ENCODE peak calls at places on chromosomes 11 and 22, in six cellular contexts. One of them, this sample, is unnamed.

GRCh38 chr11:70545626-70545945 is 147.3 kb downstream of the CTTN start:
- DNase-seq in vagina: no peak
- DNase-seq in sigmoid colon: no peak
- DNase-seq in transverse colon: no peak
- DNase-seq in ovary: no peak
- DNase-seq in brain microvascular endothelial cell: no peak
- DNase-seq in this sample: no peak

GRCh38 chr11:129853508-129854228 is 38.0 kb downstream of the TMEM45B start:
- DNase-seq in transverse colon: peak
- DNase-seq in vagina: peak
- DNase-seq in sigmoid colon: no peak
- DNase-seq in brain microvascular endothelial cell: no peak
- DNase-seq in ovary: peak
- DNase-seq in this sample: no peak

GRCh38 chr11:47215366-47215925 is 672 bp downstream of the DDB2 start:
- DNase-seq in sigmoid colon: no peak
- DNase-seq in brain microvascular endothelial cell: no peak
- DNase-seq in vagina: no peak
- DNase-seq in transverse colon: no peak
- DNase-seq in ovary: no peak
- DNase-seq in this sample: no peak

GRCh38 chr11:95338430-95338991 is 107.5 kb upstream of the SESN3 start:
- DNase-seq in brain microvascular endothelial cell: no peak
- DNase-seq in transverse colon: peak
- DNase-seq in vagina: no peak
- DNase-seq in ovary: peak
- DNase-seq in sigmoid colon: peak
- DNase-seq in this sample: no peak

GRCh38 chr11:2576536-2576935 is 123.3 kb downstream of the KCNQ1OT1 start:
- DNase-seq in vagina: no peak
- DNase-seq in ovary: no peak
- DNase-seq in brain microvascular endothelial cell: no peak
- DNase-seq in sigmoid colon: peak
- DNase-seq in transverse colon: peak
- DNase-seq in this sample: no peak

GRCh38 chr11:789951-790350 is at the start of gene CEND1:
- DNase-seq in vagina: no peak
- DNase-seq in sigmoid colon: no peak
- DNase-seq in transverse colon: no peak
- DNase-seq in brain microvascular endothelial cell: no peak
- DNase-seq in ovary: no peak
- DNase-seq in this sample: no peak

GRCh38 chr11:70581991-70582885 is 183.9 kb downstream of the CTTN start:
- DNase-seq in brain microvascular endothelial cell: no peak
- DNase-seq in transverse colon: no peak
- DNase-seq in vagina: no peak
- DNase-seq in sigmoid colon: peak
- DNase-seq in ovary: no peak
- DNase-seq in this sample: no peak

GRCh38 chr11:35364101-35364780 is 55.1 kb downstream of the SLC1A2 start:
- DNase-seq in vagina: no peak
- DNase-seq in transverse colon: peak
- DNase-seq in brain microvascular endothelial cell: peak
- DNase-seq in sigmoid colon: peak
- DNase-seq in ovary: peak
- DNase-seq in this sample: no peak

GRCh38 chr11:11313426-11313825 is 39.6 kb downstream of the CSNK2A3 start:
- DNase-seq in ovary: no peak
- DNase-seq in brain microvascular endothelial cell: peak
- DNase-seq in transverse colon: no peak
- DNase-seq in vagina: no peak
- DNase-seq in sigmoid colon: no peak
- DNase-seq in this sample: no peak

GRCh38 chr11:107824668-107825369 is 33.8 kb downstream of the SLC35F2 start:
- DNase-seq in vagina: no peak
- DNase-seq in sigmoid colon: no peak
- DNase-seq in transverse colon: no peak
- DNase-seq in brain microvascular endothelial cell: no peak
- DNase-seq in ovary: no peak
- DNase-seq in this sample: no peak

GRCh38 chr11:20676658-20677057 is 7.3 kb downstream of the NELL1 start:
- DNase-seq in vagina: no peak
- DNase-seq in transverse colon: no peak
- DNase-seq in sigmoid colon: no peak
- DNase-seq in ovary: no peak
- DNase-seq in brain microvascular endothelial cell: no peak
- DNase-seq in this sample: no peak

GRCh38 chr11:74462009-74462408 is 5.3 kb downstream of the KCNE3 start:
- DNase-seq in brain microvascular endothelial cell: no peak
- DNase-seq in vagina: peak
- DNase-seq in transverse colon: peak
- DNase-seq in sigmoid colon: peak
- DNase-seq in ovary: peak
- DNase-seq in this sample: no peak

GRCh38 chr22:35930933-35931332 is 97.7 kb downstream of the RBFOX2 start:
- DNase-seq in sigmoid colon: no peak
- DNase-seq in vagina: no peak
- DNase-seq in transverse colon: no peak
- DNase-seq in ovary: no peak
- DNase-seq in brain microvascular endothelial cell: peak
- DNase-seq in this sample: peak
- TF ChIP-seq CTCF in sigmoid colon: peak
- TF ChIP-seq CTCF in vagina: peak
- TF ChIP-seq CTCF in transverse colon: peak
- TF ChIP-seq CTCF in ovary: peak
- TF ChIP-seq CTCF in brain microvascular endothelial cell: peak
- TF ChIP-seq CTCF in this sample: peak

GRCh38 chr11:121889931-121890330 is 226.1 kb downstream of the BLID start:
- DNase-seq in brain microvascular endothelial cell: no peak
- DNase-seq in transverse colon: no peak
- DNase-seq in vagina: no peak
- DNase-seq in ovary: no peak
- DNase-seq in sigmoid colon: no peak
- DNase-seq in this sample: no peak

GRCh38 chr11:121891134-121891533 is 224.9 kb downstream of the BLID start:
- DNase-seq in ovary: no peak
- DNase-seq in transverse colon: no peak
- DNase-seq in vagina: no peak
- DNase-seq in brain microvascular endothelial cell: no peak
- DNase-seq in sigmoid colon: no peak
- DNase-seq in this sample: no peak

GRCh38 chr11:121890377-121890776 is 225.6 kb downstream of the BLID start:
- DNase-seq in transverse colon: no peak
- DNase-seq in vagina: no peak
- DNase-seq in ovary: no peak
- DNase-seq in brain microvascular endothelial cell: peak
- DNase-seq in sigmoid colon: no peak
- DNase-seq in this sample: no peak

GRCh38 chr11:121887564-121887963 is 228.5 kb downstream of the BLID start:
- DNase-seq in sigmoid colon: no peak
- DNase-seq in transverse colon: peak
- DNase-seq in ovary: no peak
- DNase-seq in brain microvascular endothelial cell: no peak
- DNase-seq in vagina: no peak
- DNase-seq in this sample: no peak

GRCh38 chr11:121889168-121889567 is 226.8 kb downstream of the BLID start:
- DNase-seq in ovary: no peak
- DNase-seq in brain microvascular endothelial cell: no peak
- DNase-seq in transverse colon: no peak
- DNase-seq in sigmoid colon: no peak
- DNase-seq in vagina: no peak
- DNase-seq in this sample: no peak
- H3K27ac ChIP-seq in ovary: no peak
- H3K27ac ChIP-seq in brain microvascular endothelial cell: no peak
- H3K27ac ChIP-seq in transverse colon: no peak
- H3K27ac ChIP-seq in sigmoid colon: no peak
- H3K27ac ChIP-seq in vagina: no peak
- H3K27ac ChIP-seq in this sample: no peak

GRCh38 chr22:48710410-48710809 is 1117.3 kb downstream of the BRD1 start:
- DNase-seq in brain microvascular endothelial cell: no peak
- DNase-seq in sigmoid colon: peak
- DNase-seq in ovary: no peak
- DNase-seq in vagina: no peak
- DNase-seq in transverse colon: no peak
- DNase-seq in this sample: no peak
- TF ChIP-seq CTCF in brain microvascular endothelial cell: no peak
- TF ChIP-seq CTCF in sigmoid colon: no peak
- TF ChIP-seq CTCF in ovary: no peak
- TF ChIP-seq CTCF in vagina: no peak
- TF ChIP-seq CTCF in transverse colon: no peak
- TF ChIP-seq CTCF in this sample: no peak

DNA sequence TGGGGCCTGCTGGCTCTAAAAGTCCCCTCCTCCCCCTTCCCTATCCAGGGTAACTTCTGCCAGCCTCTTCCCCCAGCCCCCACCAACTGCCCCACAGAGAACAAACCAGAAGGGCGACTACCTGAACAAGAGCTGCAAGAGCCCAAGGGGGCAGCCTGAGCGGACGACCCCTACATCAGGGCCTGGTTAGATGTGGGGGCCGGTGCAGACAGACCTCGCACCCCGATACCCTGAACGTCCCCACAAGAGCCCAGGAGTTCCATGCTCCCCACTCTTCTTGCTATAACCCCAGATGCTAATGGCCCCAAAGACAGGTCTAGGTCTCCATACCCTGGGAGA is 20.7 kb downstream of the SUN2 start:
- DNase-seq in vagina: no peak
- DNase-seq in brain microvascular endothelial cell: no peak
- DNase-seq in transverse colon: no peak
- DNase-seq in sigmoid colon: no peak
- DNase-seq in ovary: no peak
- DNase-seq in this sample: no peak
- H3K27ac ChIP-seq in vagina: no peak
- H3K27ac ChIP-seq in brain microvascular endothelial cell: no peak
- H3K27ac ChIP-seq in transverse colon: peak
- H3K27ac ChIP-seq in sigmoid colon: peak
- H3K27ac ChIP-seq in ovary: peak
- H3K27ac ChIP-seq in this sample: no peak

GRCh38 chr11:104120493-104121200 is 43.3 kb downstream of the PDGFD start:
- DNase-seq in sigmoid colon: no peak
- DNase-seq in brain microvascular endothelial cell: no peak
- DNase-seq in vagina: no peak
- DNase-seq in transverse colon: no peak
- DNase-seq in ovary: no peak
- DNase-seq in this sample: no peak
- TF ChIP-seq CTCF in sigmoid colon: no peak
- TF ChIP-seq CTCF in brain microvascular endothelial cell: no peak
- TF ChIP-seq CTCF in vagina: no peak
- TF ChIP-seq CTCF in transverse colon: no peak
- TF ChIP-seq CTCF in ovary: no peak
- TF ChIP-seq CTCF in this sample: no peak

GRCh38 chr11:6828103-6828502 is 17.4 kb upstream of the OR10A5 start:
- DNase-seq in ovary: no peak
- DNase-seq in sigmoid colon: no peak
- DNase-seq in transverse colon: no peak
- DNase-seq in vagina: no peak
- DNase-seq in brain microvascular endothelial cell: no peak
- DNase-seq in this sample: no peak
- H3K27ac ChIP-seq in ovary: no peak
- H3K27ac ChIP-seq in sigmoid colon: no peak
- H3K27ac ChIP-seq in transverse colon: no peak
- H3K27ac ChIP-seq in vagina: no peak
- H3K27ac ChIP-seq in brain microvascular endothelial cell: no peak
- H3K27ac ChIP-seq in this sample: no peak

GRCh38 chr11:80024119-80024518 is 583.3 kb upstream of the TENM4 start:
- DNase-seq in ovary: no peak
- DNase-seq in brain microvascular endothelial cell: peak
- DNase-seq in sigmoid colon: no peak
- DNase-seq in vagina: no peak
- DNase-seq in transverse colon: no peak
- DNase-seq in this sample: no peak
- TF ChIP-seq CTCF in ovary: no peak
- TF ChIP-seq CTCF in brain microvascular endothelial cell: no peak
- TF ChIP-seq CTCF in sigmoid colon: no peak
- TF ChIP-seq CTCF in vagina: no peak
- TF ChIP-seq CTCF in transverse colon: no peak
- TF ChIP-seq CTCF in this sample: no peak

GRCh38 chr11:128308793-128309192 is 278.6 kb downstream of the ETS1 start:
- DNase-seq in vagina: no peak
- DNase-seq in ovary: no peak
- DNase-seq in sigmoid colon: no peak
- DNase-seq in transverse colon: no peak
- DNase-seq in brain microvascular endothelial cell: no peak
- DNase-seq in this sample: no peak

GRCh38 chr11:128313931-128314330 is 273.4 kb downstream of the ETS1 start:
- DNase-seq in ovary: no peak
- DNase-seq in vagina: no peak
- DNase-seq in sigmoid colon: no peak
- DNase-seq in transverse colon: no peak
- DNase-seq in brain microvascular endothelial cell: no peak
- DNase-seq in this sample: no peak

GRCh38 chr11:128310676-128311445 is 276.5 kb downstream of the ETS1 start:
- DNase-seq in vagina: no peak
- DNase-seq in ovary: no peak
- DNase-seq in sigmoid colon: no peak
- DNase-seq in brain microvascular endothelial cell: no peak
- DNase-seq in transverse colon: no peak
- DNase-seq in this sample: no peak

GRCh38 chr11:128311742-128312719 is 275.3 kb downstream of the ETS1 start:
- DNase-seq in vagina: no peak
- DNase-seq in brain microvascular endothelial cell: no peak
- DNase-seq in sigmoid colon: no peak
- DNase-seq in ovary: no peak
- DNase-seq in transverse colon: no peak
- DNase-seq in this sample: no peak

GRCh38 chr11:128310005-128310404 is 277.4 kb downstream of the ETS1 start:
- DNase-seq in sigmoid colon: no peak
- DNase-seq in transverse colon: no peak
- DNase-seq in vagina: no peak
- DNase-seq in ovary: no peak
- DNase-seq in brain microvascular endothelial cell: no peak
- DNase-seq in this sample: no peak
- H3K27ac ChIP-seq in sigmoid colon: no peak
- H3K27ac ChIP-seq in transverse colon: no peak
- H3K27ac ChIP-seq in vagina: no peak
- H3K27ac ChIP-seq in ovary: no peak
- H3K27ac ChIP-seq in brain microvascular endothelial cell: no peak
- H3K27ac ChIP-seq in this sample: no peak